ENCODE peak calls at places on chromosomes 1 and 21, in five cellular contexts. T, N, F, G and Z are unnamed samples. For H3K27me3, the result is how much of the 10 kb centered on the place peaks cover.

GRCh38 chr1:119453021-119453420 is 38.1 kb downstream of the HSD3B2 start:
- DNase-seq in T (peak), N (no peak), F (no peak), G (no peak), Z (peak)

GRCh38 chr21:44677881-44678280 is 4.1 kb downstream of the KRTAP12-1 start:
- DNase-seq in T (no peak), N (no peak), F (no peak), G (no peak), Z (no peak)

GRCh38 chr1:35708952-35709351 is 9.7 kb downstream of the C1orf216 start:
- DNase-seq in T (no peak), N (no peak), F (no peak), G (no peak), Z (no peak)

GRCh38 chr1:37442139-37442538 is 32.2 kb upstream of the ZC3H12A start:
- DNase-seq in T (no peak), N (no peak), F (no peak), G (no peak), Z (no peak)

GRCh38 chr1:96049759-96050409 is 671.7 kb upstream of the PTBP2 start:
- DNase-seq in T (no peak), N (no peak), F (no peak), G (no peak), Z (no peak)

GRCh38 chr1:228857611-228858010 is 122.3 kb downstream of the RHOU start:
- DNase-seq in T (no peak), N (no peak), F (no peak), G (no peak), Z (no peak)

GRCh38 chr1:199123615-199124014 is 484.8 kb downstream of the PTPRC start:
- DNase-seq in T (no peak), N (no peak), F (no peak), G (no peak), Z (no peak)

GRCh38 chr1:15680614-15681345 is 3.3 kb upstream of the PLEKHM2 start:
- DNase-seq in T (peak), N (no peak), F (no peak), G (peak), Z (peak)

GRCh38 chr1:88237026-88237425 is 447.0 kb upstream of the PKN2 start:
- DNase-seq in T (no peak), N (no peak), F (no peak), G (no peak), Z (peak)

GRCh38 chr1:196317535-196318522 is 290.4 kb downstream of the KCNT2 start:
- DNase-seq in T (peak), N (no peak), F (no peak), G (no peak), Z (no peak)

GRCh38 chr1:187096689-187097088 is 267.9 kb downstream of the PLA2G4A start:
- DNase-seq in T (no peak), N (no peak), F (no peak), G (no peak), Z (no peak)

GRCh38 chr1:71850936-71851335 is 431.4 kb downstream of the NEGR1 start:
- DNase-seq in T (no peak), N (no peak), F (peak), G (no peak), Z (no peak)

GRCh38 chr1:185367218-185367617 is 50.2 kb upstream of the IVNS1ABP start:
- DNase-seq in T (no peak), N (no peak), F (no peak), G (no peak), Z (no peak)

GRCh38 chr1:212520299-212520698 is 87.6 kb downstream of the NENF start:
- DNase-seq in T (no peak), N (no peak), F (no peak), G (no peak), Z (no peak)

GRCh38 chr1:223031690-223032601 is 111.1 kb downstream of the TLR5 start:
- DNase-seq in T (peak), N (no peak), F (peak), G (no peak), Z (no peak)

GRCh38 chr1:6256640-6257039 is 4.3 kb downstream of the GPR153 start:
- DNase-seq in T (no peak), N (no peak), F (no peak), G (no peak), Z (no peak)

GRCh38 chr1:200386416-200386815 is 23.4 kb downstream of the ZNF281 start:
- DNase-seq in T (no peak), N (no peak), F (no peak), G (no peak), Z (no peak)

GRCh38 chr21:16079830-16080229 is 350.0 kb downstream of the USP25 start:
- DNase-seq in T (no peak), N (no peak), F (no peak), G (no peak), Z (no peak)

GRCh38 chr1:234362558-234362957 is 10.7 kb upstream of the COA6 start:
- DNase-seq in T (no peak), N (no peak), F (no peak), G (no peak), Z (no peak)

GRCh38 chr1:150575518-150576366 is 3.7 kb downstream of the MCL1 start:
- DNase-seq in T (no peak), N (no peak), F (no peak), G (no peak), Z (no peak)

GRCh38 chr1:110233861-110234260 is 23.7 kb downstream of the KCNC4 start:
- DNase-seq in T (no peak), N (no peak), F (no peak), G (no peak), Z (no peak)

GRCh38 chr1:10693152-10693496 is 103.3 kb downstream of the CASZ1 start:
- DNase-seq in T (no peak), N (no peak), F (no peak), G (no peak), Z (no peak)

GRCh38 chr1:156664949-156665411 is 12.2 kb downstream of the NES start:
- DNase-seq in T (peak), N (no peak), F (peak), G (no peak), Z (no peak)

GRCh38 chr1:36913016-36913415 is 121.3 kb downstream of the GRIK3 start:
- DNase-seq in T (no peak), N (no peak), F (no peak), G (no peak), Z (no peak)

GRCh38 chr21:28518620-28519019 is 474.1 kb downstream of the LTN1 start:
- DNase-seq in T (no peak), N (no peak), F (no peak), G (no peak), Z (no peak)

GRCh38 chr1:24536391-24536840 is 19.5 kb upstream of the NCMAP start:
- DNase-seq in T (no peak), N (no peak), F (no peak), G (peak), Z (peak)

DNA sequence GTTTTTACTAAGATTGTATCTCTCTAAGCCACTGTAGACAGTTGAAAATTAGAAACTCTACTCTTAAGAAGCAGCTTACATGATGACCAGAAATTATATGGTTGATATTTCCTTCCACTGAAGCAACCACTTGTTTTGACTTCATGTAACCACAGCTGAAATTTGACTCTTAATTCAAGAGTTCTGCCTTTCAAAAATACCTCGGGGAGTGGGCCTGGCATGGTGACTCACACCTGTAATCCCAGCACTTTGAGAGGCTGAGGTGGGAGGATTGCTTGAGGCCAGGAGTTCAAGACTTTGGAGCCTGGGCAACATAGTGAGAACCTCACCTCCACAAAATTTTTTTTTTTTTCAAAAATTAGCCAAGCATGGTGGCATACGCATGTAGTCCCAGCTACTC is 4.3 kb downstream of the AMPD1 start:
- DNase-seq in T (no peak), N (no peak), F (no peak), G (no peak), Z (no peak)
- H3K27me3 ChIP-seq in T (under half), N (under half), F (under half), G (under half), Z (under half)

DNA sequence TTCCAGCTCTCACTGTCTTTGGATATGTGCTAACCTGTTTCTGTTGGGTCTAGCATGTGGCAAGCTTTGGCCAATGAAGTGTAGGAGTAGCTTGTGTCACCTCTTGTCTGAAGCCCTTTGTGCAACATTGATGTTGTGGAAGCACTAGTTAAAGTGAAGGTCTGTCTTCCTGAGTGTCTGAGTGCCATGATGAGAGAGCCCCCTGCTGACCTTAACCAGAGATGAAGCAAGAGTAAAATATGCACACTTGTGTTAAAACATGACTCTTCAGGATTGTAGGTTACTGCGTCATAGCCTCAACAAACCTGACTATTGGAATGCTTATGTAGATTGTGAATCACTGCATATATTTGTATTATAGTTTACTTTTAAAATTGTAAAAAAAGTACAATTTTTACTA is 103.7 kb downstream of the NCAM2 start:
- DNase-seq in T (peak), N (no peak), F (no peak), G (no peak), Z (no peak)
- TF ChIP-seq CTCF in T (peak), N (no peak), F (peak), G (no peak), Z (peak)

GRCh38 chr21:25925936-25926335 is 191.2 kb downstream of the GABPA start:
- DNase-seq in T (peak), N (no peak), F (peak), G (peak), Z (no peak)
- H3K27me3 ChIP-seq in T (under half), N (under half), F (under half), G (under half), Z (under half)

GRCh38 chr1:169460193-169460833 is 25.4 kb downstream of the SLC19A2 start:
- DNase-seq in T (no peak), N (peak), F (no peak), G (peak), Z (no peak)
- TF ChIP-seq CTCF in T (no peak), N (no peak), F (no peak), G (no peak), Z (no peak)

DNA sequence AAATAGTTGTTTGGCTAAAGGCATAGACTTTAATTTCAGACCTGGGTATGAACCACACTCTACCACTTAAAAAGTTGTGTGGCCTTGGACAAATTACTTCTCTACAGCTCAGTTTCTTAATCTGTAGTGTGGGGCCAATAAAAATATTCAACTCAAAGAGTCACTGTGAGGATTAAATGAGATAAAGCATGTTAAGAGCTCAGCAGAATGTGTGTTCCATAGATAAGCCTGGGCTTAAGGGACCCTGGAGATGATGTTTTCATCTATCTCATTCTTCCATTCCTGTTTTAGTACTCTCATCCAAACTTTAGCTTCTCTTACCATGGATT is 17.7 kb downstream of the S100A10 start:
- DNase-seq in T (no peak), N (no peak), F (no peak), G (no peak), Z (no peak)
- H3K27me3 ChIP-seq in T (under half), N (under half), F (under half), G (under half), Z (under half)

DNA sequence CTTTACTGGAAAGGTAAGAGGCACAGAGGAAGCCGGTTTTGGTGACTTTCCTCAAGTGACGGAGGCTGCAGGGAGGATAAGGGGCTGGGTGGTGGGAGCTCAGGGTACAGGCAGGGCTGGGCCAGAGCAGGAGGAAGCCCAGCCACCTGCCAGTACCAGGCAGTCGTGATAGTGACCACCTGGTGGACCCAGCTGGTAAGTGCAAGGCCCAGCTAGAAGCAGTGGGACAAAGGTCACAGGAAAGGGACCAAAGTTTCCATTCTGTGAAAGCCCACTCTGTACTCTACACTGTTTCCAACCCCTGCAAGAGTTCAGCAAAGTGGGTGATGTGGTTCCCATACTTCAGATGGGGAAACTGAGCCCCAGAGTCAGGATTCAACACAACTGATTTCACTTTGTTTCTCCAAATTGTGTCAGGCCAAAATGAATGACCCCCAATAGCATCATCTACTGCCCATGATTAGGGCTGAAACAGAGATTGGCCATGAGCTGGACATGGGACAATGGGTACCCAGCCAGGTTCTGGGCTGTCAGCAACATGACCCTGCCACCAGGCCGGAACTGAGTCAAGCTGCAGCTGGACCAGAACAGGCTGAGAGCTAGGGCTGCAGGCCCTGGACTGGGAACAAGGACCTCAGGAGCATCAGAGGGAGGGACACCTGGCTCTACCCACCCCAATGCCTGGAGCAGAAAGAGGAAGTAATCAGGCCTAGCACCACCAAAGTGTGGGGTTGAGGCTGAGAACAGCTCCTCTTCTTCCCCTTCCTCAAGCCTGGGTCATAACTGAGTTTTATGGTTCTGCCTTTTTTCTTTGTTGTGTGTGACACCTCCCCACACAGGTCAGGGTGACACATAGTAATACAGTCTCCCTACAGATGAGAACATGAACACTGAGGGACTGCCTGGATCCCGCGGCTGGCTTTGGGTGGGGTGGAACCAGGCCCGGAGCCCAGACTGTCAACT is 50.2 kb downstream of the KCNN3 start:
- DNase-seq in T (no peak), N (no peak), F (no peak), G (peak), Z (no peak)
- TF ChIP-seq CTCF in T (no peak), N (peak), F (peak), G (peak), Z (peak)

GRCh38 chr1:240256836-240257503 is 165.3 kb downstream of the FMN2 start:
- DNase-seq in T (no peak), N (no peak), F (no peak), G (no peak), Z (no peak)

GRCh38 chr1:240254006-240254405 is 162.3 kb downstream of the FMN2 start:
- DNase-seq in T (no peak), N (no peak), F (no peak), G (no peak), Z (no peak)

GRCh38 chr1:240258910-240259309 is 167.2 kb downstream of the FMN2 start:
- DNase-seq in T (no peak), N (no peak), F (no peak), G (no peak), Z (no peak)

GRCh38 chr1:240254778-240255291 is 163.2 kb downstream of the FMN2 start:
- DNase-seq in T (no peak), N (no peak), F (no peak), G (no peak), Z (no peak)
- H3K27me3 ChIP-seq in T (under half), N (under half), F (under half), G (under half), Z (under half)